ENCODE peak calls at places on chromosomes 16 and 17, in five cellular contexts. S is heart right ventricle, K is neural progenitor cell, Y is PC-3, A is thoracic aorta. V is an unnamed sample. For H3K4me1, the result is how much of the 10 kb centered on the place peaks cover.

GRCh38 chr17:73514146-73514863 is 129.9 kb downstream of the SDK2 start:
- DNase-seq in S (no peak), K (no peak), Y (no peak), A (no peak), V (no peak)

GRCh38 chr16:5041604-5042133 is 7.9 kb upstream of the NAGPA start:
- DNase-seq in S (no peak), K (no peak), Y (peak), A (no peak), V (no peak)

GRCh38 chr17:75535119-75535537 is 9.6 kb downstream of the LLGL2 start:
- DNase-seq in S (no peak), K (peak), Y (no peak), A (no peak), V (no peak)

GRCh38 chr16:81486555-81487061 is 42.0 kb downstream of the CMIP start:
- DNase-seq in S (peak), K (no peak), Y (no peak), A (no peak), V (no peak)

GRCh38 chr16:12639044-12639443 is 164.6 kb downstream of the CPPED1 start:
- DNase-seq in S (no peak), K (no peak), Y (no peak), A (no peak), V (no peak)

GRCh38 chr17:75412455-75413317 is 7.2 kb upstream of the GRB2 start:
- DNase-seq in S (peak), K (peak), Y (peak), A (no peak), V (no peak)

GRCh38 chr16:29744541-29745101 is 1.2 kb downstream of the C16orf54 start:
- DNase-seq in S (no peak), K (no peak), Y (no peak), A (no peak), V (no peak)

GRCh38 chr16:84603115-84603816 is 14.6 kb downstream of the COTL1 start:
- DNase-seq in S (peak), K (no peak), Y (peak), A (peak), V (no peak)

GRCh38 chr16:50267151-50267631 is 840 bp downstream of the ADCY7 start:
- DNase-seq in S (no peak), K (no peak), Y (no peak), A (no peak), V (no peak)

GRCh38 chr16:69554495-69554894 is 11.3 kb upstream of the NFAT5 start:
- DNase-seq in S (no peak), K (no peak), Y (no peak), A (no peak), V (no peak)

GRCh38 chr16:52456368-52456767 is 90.6 kb downstream of the TOX3 start:
- DNase-seq in S (no peak), K (peak), Y (no peak), A (no peak), V (no peak)

GRCh38 chr17:290626-291025 is 62.0 kb downstream of the RPH3AL start:
- DNase-seq in S (no peak), K (no peak), Y (no peak), A (no peak), V (no peak)

GRCh38 chr17:74935585-74936469 is at the start of gene OTOP3:
- DNase-seq in S (no peak), K (peak), Y (no peak), A (no peak), V (no peak)

GRCh38 chr17:53191878-53192277 is 630.8 kb upstream of the KIF2B start:
- DNase-seq in S (no peak), K (no peak), Y (no peak), A (no peak), V (no peak)
- TF ChIP-seq CTCF in S (no peak), K (no peak), Y (no peak), A (no peak), V (no peak)

DNA sequence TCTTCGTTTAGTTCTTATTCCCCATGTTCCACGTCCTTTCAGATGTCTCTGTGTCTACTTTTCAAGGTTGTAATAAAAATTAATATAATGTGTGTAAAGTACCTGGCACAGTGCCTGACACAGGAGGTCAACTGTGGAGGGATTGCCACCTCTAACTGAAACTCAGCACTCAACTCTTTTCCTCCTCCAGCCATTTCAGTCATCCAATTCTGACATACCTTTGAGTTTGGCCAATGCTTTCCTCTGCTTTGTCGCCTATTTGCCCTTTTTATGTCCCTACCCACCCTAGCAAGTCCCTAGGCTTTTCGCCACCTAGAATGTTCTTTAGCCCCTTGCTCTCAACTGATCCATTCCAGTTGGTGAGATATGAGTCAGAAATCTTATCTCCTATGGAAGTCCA is 1.6 kb downstream of the UBE2Z start:
- DNase-seq in S (no peak), K (no peak), Y (no peak), A (no peak), V (no peak)
- H3K4me1 ChIP-seq in S (under half), K (under half), Y (under half), A (under half), V (under half)

GRCh38 chr16:57541754-57542435 is 548 bp upstream of the ADGRG5 start:
- DNase-seq in S (no peak), K (no peak), Y (no peak), A (no peak), V (peak)
- H3K4me3 ChIP-seq in S (no peak), K (no peak), Y (no peak), A (no peak), V (no peak)

GRCh38 chr17:48860034-48860433 is 29.2 kb downstream of the CALCOCO2 start:
- DNase-seq in S (no peak), K (no peak), Y (no peak), A (no peak), V (no peak)
- TF ChIP-seq CTCF in S (no peak), K (peak), Y (peak), A (no peak), V (no peak)

DNA sequence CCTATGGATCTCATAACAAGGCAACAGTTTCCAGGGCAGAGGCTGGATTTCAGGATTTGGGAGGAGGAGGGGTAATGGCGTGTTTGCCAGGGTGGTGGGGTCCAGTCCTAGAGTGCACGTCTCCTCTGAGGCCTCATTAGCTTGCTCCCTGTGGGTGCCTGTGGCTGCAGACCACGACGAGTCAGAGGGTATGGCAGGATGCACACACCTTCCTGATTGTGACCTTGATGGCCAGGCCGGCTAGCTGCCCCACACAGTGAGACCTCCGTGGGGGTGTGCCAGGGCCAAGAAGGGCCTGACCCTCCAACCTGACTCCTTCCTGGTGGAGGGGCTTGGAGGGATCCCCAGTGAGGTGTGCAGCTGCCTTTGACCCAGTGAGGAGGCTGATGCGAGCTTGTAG is 4.0 kb upstream of the SMTNL2 start:
- DNase-seq in S (no peak), K (no peak), Y (no peak), A (no peak), V (no peak)
- H3K4me1 ChIP-seq in S (under half), K (under half), Y (under half), A (under half), V (under half)

GRCh38 chr16:1689853-1690252 is 11.8 kb downstream of the JPT2 start:
- DNase-seq in S (no peak), K (no peak), Y (peak), A (no peak), V (no peak)
- H3K4me3 ChIP-seq in S (no peak), K (no peak), Y (peak), A (no peak), V (no peak)

DNA sequence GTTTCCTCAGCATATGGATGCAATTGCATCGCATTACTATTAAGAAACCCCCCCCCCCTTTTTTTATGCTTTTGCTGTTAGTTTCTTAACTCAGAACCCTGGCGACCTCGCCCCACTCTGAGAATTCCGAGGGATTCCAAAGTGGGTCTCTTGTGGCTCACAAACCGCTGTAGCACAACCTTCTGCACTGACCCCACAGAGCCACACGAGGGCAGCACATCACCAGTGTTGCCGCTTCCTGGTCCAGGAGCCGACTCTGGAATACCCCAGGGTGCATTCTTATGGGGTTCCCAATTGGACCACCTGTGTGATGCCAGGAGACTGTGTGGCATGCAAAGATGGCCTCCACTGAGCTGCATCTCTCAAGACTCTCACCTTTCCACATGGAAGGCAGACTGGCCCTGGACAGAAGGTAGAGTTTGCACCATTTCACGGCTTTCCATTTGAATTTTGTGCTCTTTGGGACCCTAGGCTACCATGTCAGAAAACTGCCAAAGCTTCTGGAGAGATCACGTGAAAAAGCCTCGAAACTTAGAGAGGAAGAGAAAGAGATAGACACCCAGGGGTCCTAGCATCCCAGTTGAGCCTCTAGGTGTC is 432.7 kb upstream of the ASIC2 start:
- DNase-seq in S (peak), K (peak), Y (peak), A (no peak), V (no peak)
- TF ChIP-seq CTCF in S (peak), K (peak), Y (peak), A (no peak), V (no peak)

GRCh38 chr17:78125138-78125913 is 3.2 kb downstream of the TMC6 start:
- DNase-seq in S (peak), K (no peak), Y (no peak), A (no peak), V (no peak)
- H3K4me1 ChIP-seq in S (under half), K (under half), Y (under half), A (under half), V (half or more)

GRCh38 chr17:48290378-48290777 is 139.6 kb downstream of the SKAP1 start:
- DNase-seq in S (no peak), K (peak), Y (peak), A (no peak), V (no peak)

GRCh38 chr17:48294989-48295892 is 134.8 kb downstream of the SKAP1 start:
- DNase-seq in S (no peak), K (no peak), Y (peak), A (no peak), V (no peak)

GRCh38 chr17:48296453-48296852 is 133.6 kb downstream of the SKAP1 start:
- DNase-seq in S (no peak), K (no peak), Y (no peak), A (no peak), V (no peak)

GRCh38 chr17:48294193-48294909 is 135.7 kb downstream of the SKAP1 start:
- DNase-seq in S (no peak), K (no peak), Y (no peak), A (no peak), V (no peak)

GRCh38 chr17:48293319-48294192 is 136.5 kb downstream of the SKAP1 start:
- DNase-seq in S (no peak), K (no peak), Y (no peak), A (no peak), V (no peak)
- H3K4me3 ChIP-seq in S (no peak), K (no peak), Y (no peak), A (no peak), V (no peak)

GRCh38 chr16:15466886-15467781 is 32.7 kb downstream of the BMERB1 start:
- DNase-seq in S (no peak), K (no peak), Y (peak), A (no peak), V (no peak)
- TF ChIP-seq CTCF in S (peak), K (no peak), Y (peak), A (no peak), V (no peak)